ENCODE peak calls at places on chromosome 13, in seven cellular contexts. F, A, S, Z, P, H and T are unnamed samples.

GRCh38 chr13:41344358-41344757 is 33.3 kb downstream of the NAA16 start:
- DNase-seq in H (no peak), P (no peak), F (no peak), Z (no peak), A (no peak), S (no peak), T (no peak)

GRCh38 chr13:51292000-51292550 is 47.4 kb upstream of the SERPINE3 start:
- DNase-seq in A (no peak), H (peak; percentile 72), S (no peak), F (peak; percentile 78), Z (no peak), P (no peak), T (no peak)

GRCh38 chr13:99572131-99572530 is 70.9 kb downstream of the TM9SF2 start:
- DNase-seq in F (peak; percentile 35), P (no peak), A (no peak), Z (no peak), S (no peak), H (no peak), T (no peak)

GRCh38 chr13:107838592-107839161 is 376.7 kb downstream of the LIG4 start:
- DNase-seq in Z (no peak), H (no peak), F (no peak), A (no peak), S (no peak), P (no peak), T (no peak)

GRCh38 chr13:99496322-99497142 is 4.7 kb upstream of the TM9SF2 start:
- DNase-seq in H (no peak), P (no peak), A (peak; percentile 76), S (peak; percentile 9), F (peak; percentile 6), Z (no peak), T (no peak)

GRCh38 chr13:99122171-99122570 is 78.5 kb upstream of the UBAC2 start:
- DNase-seq in S (no peak), F (no peak), Z (no peak), H (no peak), A (no peak), P (no peak), T (no peak)

GRCh38 chr13:108595416-108596257 is 33.8 kb upstream of the MYO16 start:
- DNase-seq in F (peak; percentile 5), H (peak; percentile 46), P (no peak), Z (peak; percentile 32), S (no peak), A (no peak), T (no peak)

GRCh38 chr13:106629068-106629712 is 61.3 kb upstream of the ARGLU1 start:
- DNase-seq in H (no peak), Z (no peak), A (no peak), F (no peak), S (no peak), P (no peak), T (no peak)

GRCh38 chr13:83325454-83325853 is 556.8 kb downstream of the SLITRK1 start:
- DNase-seq in P (no peak), S (peak; percentile 46), Z (no peak), H (peak; percentile 73), A (no peak), F (peak; percentile 73), T (no peak)

GRCh38 chr13:113296842-113297369 is at the start of gene LAMP1:
- DNase-seq in P (peak; percentile 100), H (peak; percentile 99), Z (peak; percentile 98), F (peak; percentile 91), S (peak; percentile 92), A (peak; percentile 98), T (peak; percentile 96)

GRCh38 chr13:98508280-98509074 is 68.4 kb downstream of the STK24 start:
- DNase-seq in H (peak; percentile 87), F (peak; percentile 87), P (no peak), S (peak; percentile 64), Z (no peak), A (no peak), T (no peak)

GRCh38 chr13:24127116-24127631 is 33.3 kb upstream of the SPATA13 start:
- DNase-seq in H (peak; percentile 49), P (no peak), A (peak; percentile 65), Z (no peak), S (no peak), F (no peak), T (peak; percentile 38)

GRCh38 chr13:89352384-89352783 is 1681.2 kb downstream of the SLITRK5 start:
- DNase-seq in A (no peak), F (no peak), P (no peak), S (no peak), Z (no peak), H (no peak), T (no peak)

DNA sequence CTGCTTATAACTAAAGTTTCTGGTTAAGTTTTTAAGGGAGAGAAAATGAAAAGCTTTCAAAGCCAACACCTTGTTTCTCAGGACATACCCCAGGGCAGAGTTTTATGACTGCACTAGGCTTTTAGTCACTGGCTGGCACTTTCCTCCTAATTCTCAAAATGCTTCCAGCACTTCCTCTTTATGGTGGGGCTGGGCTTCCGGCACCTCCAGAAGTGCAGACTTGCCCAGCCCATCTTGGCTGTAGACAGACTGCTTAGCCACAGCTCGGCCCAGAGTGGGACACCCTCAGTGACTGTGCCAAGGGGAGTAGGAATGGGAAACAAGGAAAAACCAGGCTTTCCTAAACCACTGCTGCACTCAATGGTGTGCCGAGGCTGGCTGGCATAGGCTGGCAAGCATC is 23.2 kb upstream of the GTF3A start:
- DNase-seq in A (peak; percentile 66), H (no peak), S (no peak), F (no peak), Z (no peak), P (no peak), T (peak; percentile 41)
- TF ChIP-seq CTCF in A (no peak), H (no peak), S (no peak), F (no peak), Z (no peak), P (no peak), T (no peak)

DNA sequence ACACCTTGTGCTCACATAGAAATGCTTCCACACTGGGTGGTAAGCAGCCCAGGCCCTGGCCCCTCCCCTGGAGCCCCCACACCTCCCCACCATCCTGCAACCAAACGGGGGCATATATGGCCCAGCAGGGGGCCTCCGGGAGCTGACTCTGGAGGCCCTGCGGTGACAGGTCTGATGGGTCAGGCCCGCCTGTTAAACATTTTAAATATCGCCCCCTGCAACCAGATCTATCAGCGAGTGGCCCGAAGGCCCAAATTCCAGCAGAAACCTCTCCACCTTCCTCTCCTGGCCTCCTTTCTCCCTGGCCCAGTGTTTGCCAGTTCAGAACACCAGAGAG is 48.0 kb upstream of the KATNAL1 start:
- DNase-seq in H (no peak), P (no peak), F (no peak), S (no peak), Z (peak; percentile 34), A (no peak), T (no peak)
- TF ChIP-seq CTCF in H (peak; percentile 13), P (peak; percentile 28), F (no peak), S (peak; percentile 66), Z (no peak), A (peak; percentile 14), T (peak; percentile 27)

GRCh38 chr13:110914293-110915056 is 394 bp downstream of the ANKRD10 start:
- DNase-seq in F (peak; percentile 63), Z (peak; percentile 90), P (peak; percentile 80), A (peak; percentile 76), H (peak; percentile 75), S (peak; percentile 55), T (peak; percentile 95)
- TF ChIP-seq CTCF in F (no peak), Z (no peak), P (no peak), A (no peak), H (no peak), S (no peak), T (no peak)

GRCh38 chr13:103275079-103275478 is 208.9 kb upstream of the SLC10A2 start:
- DNase-seq in H (no peak), A (peak; percentile 11), S (no peak), P (no peak), Z (no peak), F (no peak), T (no peak)

GRCh38 chr13:103277099-103277498 is 210.9 kb upstream of the SLC10A2 start:
- DNase-seq in A (no peak), Z (no peak), H (no peak), F (no peak), P (no peak), S (no peak), T (no peak)

GRCh38 chr13:103273825-103274224 is 207.6 kb upstream of the SLC10A2 start:
- DNase-seq in S (no peak), Z (no peak), H (no peak), F (peak; percentile 13), A (no peak), P (no peak), T (no peak)

GRCh38 chr13:103275708-103276107 is 209.5 kb upstream of the SLC10A2 start:
- DNase-seq in Z (no peak), S (no peak), F (no peak), P (no peak), H (no peak), A (no peak), T (no peak)

DNA sequence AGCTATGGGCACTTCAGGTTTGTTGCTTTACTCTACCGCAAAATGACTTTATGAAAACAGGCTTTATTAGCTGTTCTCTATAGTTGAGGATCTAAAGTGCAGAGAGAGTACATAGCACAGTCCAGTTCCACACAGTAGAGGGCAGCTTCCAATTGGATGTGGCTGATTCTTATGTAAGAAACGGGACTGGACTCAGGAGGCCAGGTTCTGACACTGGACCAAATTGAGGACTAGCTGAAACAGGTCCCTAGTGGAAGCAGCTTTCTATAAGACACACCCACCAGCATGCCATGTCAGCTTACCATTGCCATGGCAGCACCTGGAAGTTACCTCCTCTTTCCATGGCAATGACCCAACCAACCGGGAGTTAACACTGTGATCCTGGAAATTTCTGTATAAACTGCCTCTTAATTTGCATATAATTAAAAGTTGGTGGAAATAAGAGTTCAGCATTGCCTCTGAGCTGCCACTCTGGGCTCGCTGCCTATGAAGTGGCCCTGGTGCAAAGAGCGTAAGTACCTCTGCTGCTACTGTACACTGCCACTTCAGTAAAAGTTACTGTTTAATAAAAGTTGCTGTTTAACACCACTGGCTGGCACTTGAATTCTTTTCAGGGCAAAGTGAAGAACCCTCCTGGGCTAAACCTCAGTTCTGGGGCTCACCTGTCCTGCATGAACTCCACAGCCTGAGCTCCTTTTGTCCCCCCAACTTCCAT is 211.9 kb upstream of the SLC10A2 start:
- DNase-seq in F (no peak), A (no peak), H (no peak), S (no peak), Z (no peak), P (no peak), T (no peak)
- TF ChIP-seq CTCF in F (no peak), A (no peak), H (no peak), S (no peak), Z (no peak), P (no peak), T (no peak)

GRCh38 chr13:95474992-95475391 is 77.5 kb upstream of the CLDN10 start:
- DNase-seq in F (no peak), S (no peak), P (no peak), H (no peak), Z (peak; percentile 35), A (no peak), T (no peak)
- TF ChIP-seq CTCF in F (no peak), S (no peak), P (no peak), H (no peak), Z (peak; percentile 17), A (no peak), T (no peak)

DNA sequence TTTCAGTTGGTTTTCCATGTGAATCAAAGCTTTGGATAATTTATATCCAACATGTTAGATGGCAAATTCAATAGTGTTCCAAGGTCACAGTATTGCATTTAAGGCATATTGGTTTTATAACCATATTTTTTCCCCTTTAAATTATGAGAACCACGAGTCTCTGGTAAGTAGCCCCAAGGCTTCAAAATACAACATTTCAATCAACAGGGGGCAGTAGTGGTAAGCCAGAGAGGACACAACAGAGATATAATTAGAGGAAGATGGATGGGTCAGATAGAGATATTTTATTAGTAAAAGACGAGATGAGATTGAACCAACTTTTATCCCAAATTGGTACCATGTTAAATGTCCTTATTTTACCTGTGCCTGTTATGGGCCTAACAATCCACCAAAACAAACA is 53.1 kb downstream of the KL start:
- DNase-seq in H (no peak), Z (no peak), F (no peak), A (no peak), S (no peak), P (no peak), T (no peak)
- TF ChIP-seq CTCF in H (no peak), Z (peak; percentile 49), F (no peak), A (no peak), S (no peak), P (no peak), T (peak; percentile 17)